ENCODE peak calls at places on chromosomes 5 and 9, in ten cellular contexts. F is activated CD4-positive, alpha-beta T cell treated with anti-CD3 and anti-CD28 coated beads, Interleukin-2, amount 50 U/mL, for 48 hours; R is activated T-helper 1 cell treated with anti-CD3 and anti-CD28 coated beads, Interleukin-2, amount 50 U/mL, for 16 hours; Q is NCI-H446 treated with DMSO at 0.1 percent for 48 hours; D is H4; G is stimulated activated CD8-positive, alpha-beta memory T cell treated with anti-CD3 and anti-CD28 coated beads, Interleukin-7, amount 100 ng/mL, for 4 hours; M is RCC 7860; T is cerebellum; W is NCI-H345; X is stimulated activated CD4-positive, alpha-beta T cell treated with anti-CD3 and anti-CD28 coated beads, TNF-alpha, amount 100 ng/mL, for 4 hours. V is an unnamed sample.

GRCh38 chr5:53063176-53063575 is 46.4 kb downstream of the MOCS2 start:
- DNase-seq in T (no peak), G (no peak), R (no peak), D (no peak), M (no peak), X (no peak), F (no peak), W (no peak), Q (no peak), V (no peak)

GRCh38 chr5:143499480-143500114 is 96.1 kb upstream of the NR3C1 start:
- DNase-seq in T (no peak), M (no peak), G (no peak), W (no peak), R (no peak), X (no peak), Q (no peak), D (no peak), F (no peak), V (no peak)

GRCh38 chr9:98218562-98219363 is 26.3 kb upstream of the CORO2A start:
- DNase-seq in G (no peak), R (no peak), M (no peak), W (no peak), X (no peak), Q (no peak), T (no peak), F (no peak), D (no peak), V (no peak)

GRCh38 chr9:134185536-134186011 is 21.2 kb upstream of the RNU6ATAC start:
- DNase-seq in X (no peak), M (no peak), R (no peak), W (no peak), T (no peak), D (no peak), Q (no peak), G (no peak), F (peak), V (no peak)

GRCh38 chr9:88544245-88544644 is 9.3 kb downstream of the NXNL2 start:
- DNase-seq in G (no peak), D (no peak), R (no peak), M (no peak), T (no peak), Q (no peak), F (no peak), X (no peak), W (no peak), V (no peak)

GRCh38 chr5:172223901-172224873 is 30.2 kb downstream of the EFCAB9 start:
- DNase-seq in T (no peak), R (peak), M (no peak), D (no peak), F (peak), W (no peak), Q (no peak), G (peak), X (no peak), V (no peak)

GRCh38 chr9:27638716-27639115 is 65.4 kb upstream of the C9orf72 start:
- DNase-seq in X (no peak), Q (no peak), D (no peak), G (no peak), R (no peak), F (no peak), T (no peak), M (no peak), W (no peak), V (no peak)

GRCh38 chr5:142422426-142422825 is 97.6 kb upstream of the SPRY4 start:
- DNase-seq in T (no peak), Q (no peak), F (no peak), R (no peak), W (no peak), D (no peak), G (no peak), M (no peak), X (no peak), V (no peak)

GRCh38 chr9:110891760-110892159 is 146.5 kb downstream of the LPAR1 start:
- DNase-seq in Q (no peak), M (no peak), D (no peak), W (no peak), G (no peak), T (no peak), X (no peak), R (no peak), F (no peak), V (no peak)

GRCh38 chr5:11497651-11498050 is 406.6 kb downstream of the CTNND2 start:
- DNase-seq in M (no peak), R (no peak), F (no peak), T (no peak), Q (no peak), G (no peak), D (no peak), W (no peak), X (no peak), V (no peak)

GRCh38 chr9:88011005-88011766 is 36.9 kb upstream of the CDK20 start:
- DNase-seq in X (no peak), M (no peak), T (no peak), W (no peak), F (no peak), G (no peak), Q (no peak), D (no peak), R (no peak), V (no peak)

GRCh38 chr5:40436535-40437237 is 243.0 kb upstream of the PTGER4 start:
- DNase-seq in Q (no peak), R (peak), D (no peak), F (peak), T (no peak), G (peak), M (no peak), W (no peak), X (no peak), V (peak)

GRCh38 chr9:36632892-36633291 is 60.2 kb downstream of the MELK start:
- DNase-seq in Q (peak), F (no peak), W (no peak), R (no peak), X (no peak), G (no peak), D (peak), M (no peak), T (peak), V (no peak)

GRCh38 chr9:127828262-127829031 is 25.8 kb downstream of the FPGS start:
- DNase-seq in R (no peak), T (peak), F (no peak), G (no peak), X (no peak), W (no peak), Q (no peak), D (no peak), M (no peak), V (no peak)

GRCh38 chr5:52800394-52801213 is 12.9 kb downstream of the ITGA1 start:
- DNase-seq in W (peak), F (peak), T (peak), M (peak), D (peak), G (no peak), R (peak), X (peak), Q (peak), V (peak)

GRCh38 chr5:53378590-53379247 is 101.7 kb upstream of the FST start:
- DNase-seq in R (no peak), G (no peak), F (no peak), M (peak), W (no peak), Q (no peak), X (no peak), T (no peak), D (no peak), V (no peak)

GRCh38 chr9:126629007-126629674 is 15.4 kb downstream of the LMX1B start:
- DNase-seq in T (no peak), M (no peak), G (no peak), W (no peak), D (no peak), F (no peak), R (no peak), Q (no peak), X (no peak), V (no peak)

GRCh38 chr5:100902406-100903035 is 561 bp downstream of the ST8SIA4 start:
- DNase-seq in M (no peak), X (no peak), F (peak), D (peak), R (no peak), W (peak), Q (no peak), G (no peak), T (no peak), V (no peak)

GRCh38 chr5:68962632-68963484 is 131.0 kb upstream of the SLC30A5 start:
- DNase-seq in W (peak), Q (peak), M (peak), F (peak), X (no peak), R (no peak), D (peak), G (no peak), T (peak), V (no peak)

GRCh38 chr5:59760798-59761348 is 132.7 kb downstream of the PDE4D start:
- DNase-seq in D (peak), X (no peak), T (no peak), W (no peak), M (no peak), R (no peak), Q (no peak), G (no peak), F (peak), V (no peak)

GRCh38 chr5:152349683-152350526 is 55.2 kb downstream of the NMUR2 start:
- DNase-seq in M (no peak), X (no peak), W (peak), G (no peak), F (peak), Q (no peak), R (no peak), T (peak), D (no peak), V (peak)

GRCh38 chr9:99103909-99104458 is 929 bp upstream of the TGFBR1 start:
- DNase-seq in W (no peak), R (no peak), D (no peak), G (no peak), X (no peak), F (no peak), M (no peak), T (peak), Q (no peak), V (no peak)

GRCh38 chr5:126269511-126269910 is 153.7 kb upstream of the GRAMD2B start:
- DNase-seq in T (peak), G (no peak), R (no peak), W (no peak), Q (no peak), M (no peak), F (no peak), X (no peak), D (no peak), V (no peak)

GRCh38 chr9:82540175-82540574 is 522.8 kb downstream of the RASEF start:
- DNase-seq in X (no peak), T (no peak), M (no peak), R (no peak), G (no peak), F (no peak), D (no peak), Q (no peak), W (no peak), V (no peak)

GRCh38 chr5:156272139-156272538 is 54.8 kb upstream of the SGCD start:
- DNase-seq in F (no peak), X (no peak), R (no peak), D (no peak), G (no peak), Q (no peak), M (no peak), W (no peak), T (no peak), V (no peak)

GRCh38 chr9:133935328-133936040 is 56.6 kb downstream of the VAV2 start:
- DNase-seq in W (no peak), M (peak), G (no peak), R (no peak), X (no peak), D (peak), F (no peak), T (no peak), Q (no peak), V (no peak)

V was measured in effector memory CD4-positive, alpha-beta T cell.